ENCODE peak calls at places on chromosomes 7 and 10, in seven cellular contexts. S, Y, B, M, Z, Q and L are unnamed samples.

GRCh38 chr7:130108809-130109208 is 38.5 kb downstream of the KLHDC10 start:
- DNase-seq in Y (no peak), M (no peak), S (no peak), Q (no peak), Z (no peak), B (no peak), L (no peak)

GRCh38 chr10:21402606-21403083 is 122.8 kb downstream of the SKIDA1 start:
- DNase-seq in Y (no peak), Z (no peak), Q (no peak), M (no peak), S (no peak), B (no peak), L (no peak)

GRCh38 chr7:105738133-105738532 is 138.3 kb downstream of the ATXN7L1 start:
- DNase-seq in Y (no peak), B (no peak), S (no peak), M (no peak), Z (no peak), Q (no peak), L (no peak)

GRCh38 chr7:18552943-18553584 is 57.5 kb downstream of the HDAC9 start:
- DNase-seq in Y (peak), Z (no peak), S (no peak), Q (no peak), B (no peak), M (no peak), L (no peak)

GRCh38 chr10:102604379-102604960 is 39.8 kb upstream of the TRIM8 start:
- DNase-seq in B (no peak), Z (no peak), Q (peak), M (no peak), S (no peak), Y (no peak), L (no peak)

GRCh38 chr10:86655173-86655540 is 810 bp downstream of the OPN4 start:
- DNase-seq in Z (no peak), B (no peak), M (no peak), S (no peak), Q (no peak), Y (no peak), L (no peak)

GRCh38 chr10:102555781-102556328 is 52.1 kb downstream of the SUFU start:
- DNase-seq in Z (no peak), B (peak), Y (peak), S (no peak), Q (no peak), M (no peak), L (no peak)

GRCh38 chr10:96642973-96643372 is 56.2 kb upstream of the TM9SF3 start:
- DNase-seq in M (no peak), Q (peak), Z (no peak), Y (peak), B (peak), S (peak), L (peak)

GRCh38 chr7:66694286-66694685 is 46.2 kb upstream of the RABGEF1 start:
- DNase-seq in M (no peak), Y (no peak), S (no peak), Q (no peak), B (no peak), Z (no peak), L (no peak)

GRCh38 chr7:127629268-127629854 is 11.4 kb upstream of the PAX4 start:
- DNase-seq in Z (no peak), S (no peak), B (no peak), Q (peak), M (no peak), Y (peak), L (peak)

GRCh38 chr10:108244443-108245228 is 1080.1 kb upstream of the SORCS1 start:
- DNase-seq in Z (no peak), Q (no peak), B (no peak), Y (no peak), M (no peak), S (no peak), L (no peak)

GRCh38 chr10:8975535-8975934 is 921.0 kb downstream of the GATA3 start:
- DNase-seq in Z (no peak), M (no peak), B (no peak), Q (no peak), Y (no peak), S (no peak), L (no peak)

GRCh38 chr10:71267508-71268240 is 51.4 kb upstream of the SLC29A3 start:
- DNase-seq in Z (no peak), S (no peak), Q (no peak), Y (no peak), M (no peak), B (no peak), L (no peak)

GRCh38 chr7:20514364-20514763 is 101.1 kb upstream of the ABCB5 start:
- DNase-seq in Q (no peak), Y (peak), M (no peak), Z (no peak), B (peak), S (no peak), L (no peak)

GRCh38 chr10:118210276-118210675 is 131.8 kb downstream of the FAM204A start:
- DNase-seq in Q (no peak), Z (no peak), S (no peak), Y (no peak), M (no peak), B (no peak), L (no peak)

GRCh38 chr7:140625908-140626868 is 14.4 kb downstream of the DENND2A start:
- DNase-seq in Z (no peak), S (peak), B (peak), Y (peak), Q (no peak), M (no peak), L (no peak)

GRCh38 chr7:20305726-20306125 is 25.0 kb upstream of the ITGB8 start:
- DNase-seq in B (no peak), M (no peak), Q (no peak), Y (no peak), Z (no peak), S (no peak), L (no peak)

GRCh38 chr10:47223236-47223635 is 76.8 kb upstream of the GDF10 start:
- DNase-seq in S (no peak), M (no peak), Z (no peak), Y (no peak), B (no peak), Q (no peak), L (no peak)

GRCh38 chr7:139813689-139814088 is 15.4 kb upstream of the TBXAS1 start:
- DNase-seq in B (no peak), Z (no peak), Y (no peak), Q (no peak), S (no peak), M (no peak), L (no peak)

GRCh38 chr10:132349766-132350165 is 17.8 kb downstream of the LRRC27 start:
- DNase-seq in Y (no peak), M (no peak), B (no peak), Q (no peak), S (no peak), Z (no peak), L (no peak)

GRCh38 chr7:44163591-44163990 is 22.5 kb upstream of the MYL7 start:
- DNase-seq in S (no peak), Y (no peak), M (no peak), B (peak), Z (no peak), Q (no peak), L (no peak)

GRCh38 chr7:30881448-30881847 is 30.2 kb upstream of the AQP1 start:
- DNase-seq in M (no peak), S (no peak), Y (no peak), B (no peak), Z (no peak), Q (no peak), L (no peak)

GRCh38 chr10:11625019-11625735 is 13.7 kb upstream of the USP6NL start:
- DNase-seq in M (no peak), Z (no peak), Q (no peak), B (no peak), S (no peak), Y (peak), L (no peak)

GRCh38 chr7:16668049-16668858 is 22.3 kb downstream of the BZW2 start:
- DNase-seq in Y (no peak), B (peak), Q (peak), Z (no peak), M (no peak), S (no peak), L (no peak)

GRCh38 chr10:63264852-63265617 is 131.9 kb downstream of the NRBF2 start:
- DNase-seq in M (no peak), S (no peak), Y (peak), B (peak), Z (no peak), Q (no peak), L (no peak)

GRCh38 chr7:28774529-28775057 is 183.5 kb downstream of the TRIL start:
- DNase-seq in Z (no peak), S (no peak), B (no peak), Q (no peak), Y (no peak), M (no peak), L (no peak)

GRCh38 chr10:95697429-95697828 is 3.7 kb upstream of the TCTN3 start:
- DNase-seq in Z (no peak), Y (peak), M (no peak), S (no peak), B (no peak), Q (no peak), L (no peak)